ENCODE peak calls at places on chromosomes 3 and 15, in eight cellular contexts. K is cardiac muscle cell, J is astrocyte, O is endothelial cell of umbilical vein, E is neural crest cell, C is pancreas, M is progenitor cell of endocrine pancreas, G is fibroblast of pulmonary artery. V is an unnamed sample.

GRCh38 chr3:154214320-154214719 is 93.1 kb downstream of the ARHGEF26 start:
- DNase-seq in C (no peak), K (no peak), M (no peak), J (peak), E (no peak), G (no peak), O (no peak), V (no peak)

GRCh38 chr3:49786357-49787181 is at the start of gene IP6K1:
- DNase-seq in K (peak), E (peak), M (peak), J (peak), G (peak), C (peak), O (peak), V (peak)

GRCh38 chr3:191302451-191302850 is 26.7 kb upstream of the CCDC50 start:
- DNase-seq in E (no peak), O (no peak), K (no peak), C (no peak), G (no peak), J (no peak), M (no peak), V (no peak)

GRCh38 chr3:96347289-96347688 is 467.1 kb upstream of the EPHA6 start:
- DNase-seq in J (no peak), E (no peak), O (no peak), M (no peak), K (no peak), G (no peak), C (no peak), V (no peak)

GRCh38 chr3:187773233-187773962 is 28.1 kb upstream of the BCL6 start:
- DNase-seq in J (no peak), E (no peak), O (no peak), G (no peak), M (no peak), C (no peak), K (no peak), V (peak)

GRCh38 chr3:27696906-27697305 is 25.2 kb downstream of the EOMES start:
- DNase-seq in C (no peak), G (no peak), O (peak), M (no peak), E (no peak), J (no peak), K (no peak), V (no peak)

GRCh38 chr15:90184119-90184785 is 16.9 kb upstream of the SEMA4B start:
- DNase-seq in C (peak), M (no peak), K (peak), G (peak), J (peak), O (no peak), E (peak), V (peak)

GRCh38 chr3:12644297-12644937 is 19.5 kb downstream of the RAF1 start:
- DNase-seq in C (no peak), K (peak), J (peak), G (peak), O (no peak), E (no peak), M (no peak), V (no peak)

GRCh38 chr15:99436472-99437314 is 129.1 kb upstream of the MEF2A start:
- DNase-seq in K (no peak), O (no peak), E (no peak), J (no peak), M (no peak), G (no peak), C (no peak), V (no peak)

GRCh38 chr3:29644261-29644660 is 363.4 kb downstream of the RBMS3 start:
- DNase-seq in O (no peak), E (no peak), G (no peak), M (no peak), K (no peak), C (no peak), J (no peak), V (no peak)

GRCh38 chr3:10017636-10018292 is 8.5 kb upstream of the FANCD2 start:
- DNase-seq in M (no peak), O (no peak), K (peak), C (no peak), E (no peak), J (peak), G (peak), V (no peak)

GRCh38 chr15:50312636-50313035 is 42.4 kb downstream of the GABPB1 start:
- DNase-seq in K (no peak), O (no peak), G (no peak), J (no peak), C (no peak), M (no peak), E (no peak), V (no peak)

GRCh38 chr3:29695905-29696238 is 415.0 kb downstream of the RBMS3 start:
- DNase-seq in O (no peak), J (no peak), E (no peak), C (no peak), G (no peak), K (no peak), M (no peak), V (no peak)

GRCh38 chr3:138412821-138413531 is 21.4 kb upstream of the ESYT3 start:
- DNase-seq in E (no peak), C (no peak), K (peak), G (peak), M (no peak), J (no peak), O (no peak), V (no peak)

GRCh38 chr3:185789891-185790830 is 34.7 kb downstream of the IGF2BP2 start:
- DNase-seq in K (no peak), G (no peak), J (no peak), C (no peak), E (no peak), O (peak), M (no peak), V (no peak)

GRCh38 chr3:38116471-38117162 is 20.3 kb downstream of the ACAA1 start:
- DNase-seq in K (no peak), G (no peak), J (no peak), M (no peak), O (no peak), E (no peak), C (no peak), V (no peak)

GRCh38 chr3:137642831-137643230 is 121.3 kb upstream of the SOX14 start:
- DNase-seq in E (no peak), M (no peak), G (no peak), K (no peak), O (no peak), J (no peak), C (peak), V (no peak)

GRCh38 chr3:99286266-99286845 is 352.0 kb upstream of the COL8A1 start:
- DNase-seq in K (peak), M (no peak), E (no peak), G (peak), O (peak), J (peak), C (no peak), V (no peak)

GRCh38 chr3:146195030-146195429 is 34.0 kb upstream of the PLOD2 start:
- DNase-seq in E (no peak), O (peak), M (no peak), J (no peak), C (no peak), K (no peak), G (no peak), V (no peak)

GRCh38 chr15:38531509-38531908 is 33.1 kb downstream of the RASGRP1 start:
- DNase-seq in J (peak), G (peak), E (no peak), C (no peak), K (peak), O (no peak), M (no peak), V (no peak)

GRCh38 chr3:128385080-128385832 is 81.4 kb downstream of the DNAJB8 start:
- DNase-seq in M (no peak), O (no peak), J (peak), K (peak), E (no peak), G (peak), C (peak), V (no peak)

GRCh38 chr15:96838088-96838487 is 507.6 kb downstream of the NR2F2 start:
- DNase-seq in C (no peak), E (no peak), K (peak), J (peak), M (no peak), G (peak), O (no peak), V (no peak)

GRCh38 chr3:107983247-107983646 is 107.6 kb downstream of the CD47 start:
- DNase-seq in J (no peak), G (no peak), M (no peak), O (no peak), K (no peak), C (no peak), E (no peak), V (no peak)
- TF ChIP-seq CTCF in J (no peak), G (no peak), M (no peak), O (no peak), K (no peak), C (no peak), E (no peak), V (no peak)

GRCh38 chr15:32993285-32993684 is 201.2 kb downstream of the FMN1 start:
- DNase-seq in C (no peak), E (no peak), O (no peak), J (no peak), K (peak), M (no peak), G (peak), V (no peak)
- TF ChIP-seq CTCF in C (no peak), E (peak), O (no peak), J (peak), K (peak), M (peak), G (peak), V (no peak)

GRCh38 chr3:179098388-179099077 is 26.9 kb upstream of the ZMAT3 start:
- DNase-seq in G (peak), J (peak), K (peak), O (no peak), M (no peak), E (no peak), C (no peak), V (no peak)
- TF ChIP-seq CTCF in G (peak), J (no peak), K (peak), O (no peak), M (no peak), E (no peak), C (no peak), V (no peak)

GRCh38 chr3:45760878-45761711 is 35.2 kb downstream of the SLC6A20 start:
- DNase-seq in C (peak), O (peak), E (peak), M (no peak), J (peak), G (peak), K (peak), V (peak)
- TF ChIP-seq CTCF in C (peak), O (peak), E (peak), M (peak), J (peak), G (peak), K (peak), V (peak)

V was measured in GM13976.